ENCODE peak calls at places on chromosomes 1 and 21, in four cellular contexts. V is body of pancreas, X is cardiac muscle cell, T is IMR-90. I is an unnamed sample.

GRCh38 chr21:14358775-14359174 is 24.2 kb downstream of the HSPA13 start:
- DNase-seq in V (no peak), X (no peak), T (no peak), I (peak; percentile 59)

GRCh38 chr1:230823835-230824485 is 44.4 kb downstream of the C1orf198 start:
- DNase-seq in V (peak; percentile 61), X (no peak), T (no peak), I (no peak)

GRCh38 chr1:20477355-20478071 is 8.5 kb downstream of the CAMK2N1 start:
- DNase-seq in V (no peak), X (no peak), T (peak; percentile 65), I (peak; percentile 31)

GRCh38 chr1:224512600-224513151 is 78.1 kb upstream of the WDR26 start:
- DNase-seq in V (no peak), X (no peak), T (no peak), I (no peak)

GRCh38 chr1:60350531-60350930 is 277.0 kb upstream of the C1orf87 start:
- DNase-seq in V (no peak), X (no peak), T (no peak), I (no peak)

GRCh38 chr1:98322966-98323365 is 338.6 kb upstream of the SNX7 start:
- DNase-seq in V (no peak), X (no peak), T (peak; percentile 28), I (peak; percentile 22)

GRCh38 chr1:57860931-57861600 is 437.2 kb upstream of the DAB1 start:
- DNase-seq in V (no peak), X (no peak), T (no peak), I (no peak)

GRCh38 chr1:226482975-226483660 is 65.4 kb upstream of the STUM start:
- DNase-seq in V (no peak), X (peak; percentile 20), T (no peak), I (no peak)

GRCh38 chr1:219626865-219627264 is 14.0 kb upstream of the ZC3H11B start:
- DNase-seq in V (no peak), X (peak; percentile 23), T (no peak), I (no peak)

GRCh38 chr1:201261771-201262547 is 21.3 kb upstream of the PKP1 start:
- DNase-seq in V (no peak), X (no peak), T (peak; percentile 26), I (peak; percentile 28)

GRCh38 chr1:75969550-75969949 is 37.3 kb upstream of the ASB17 start:
- DNase-seq in V (no peak), X (no peak), T (peak; percentile 48), I (no peak)

GRCh38 chr1:31812158-31812829 is 3.5 kb downstream of the SPOCD1 start:
- DNase-seq in V (no peak), X (no peak), T (no peak), I (no peak)

GRCh38 chr1:42935313-42935624 is 23.4 kb downstream of the SLC2A1 start:
- DNase-seq in V (peak; percentile 5), X (no peak), T (no peak), I (no peak)

GRCh38 chr21:42923553-42924432 is 1.6 kb downstream of the ERVH48-1 start:
- DNase-seq in V (peak; percentile 83), X (peak; percentile 89), T (peak; percentile 86), I (peak; percentile 92)

GRCh38 chr1:229392936-229393335 is 41.0 kb downstream of the ACTA1 start:
- DNase-seq in V (no peak), X (no peak), T (no peak), I (no peak)

GRCh38 chr1:229397762-229398161 is 36.1 kb downstream of the ACTA1 start:
- DNase-seq in V (no peak), X (no peak), T (no peak), I (no peak)

DNA sequence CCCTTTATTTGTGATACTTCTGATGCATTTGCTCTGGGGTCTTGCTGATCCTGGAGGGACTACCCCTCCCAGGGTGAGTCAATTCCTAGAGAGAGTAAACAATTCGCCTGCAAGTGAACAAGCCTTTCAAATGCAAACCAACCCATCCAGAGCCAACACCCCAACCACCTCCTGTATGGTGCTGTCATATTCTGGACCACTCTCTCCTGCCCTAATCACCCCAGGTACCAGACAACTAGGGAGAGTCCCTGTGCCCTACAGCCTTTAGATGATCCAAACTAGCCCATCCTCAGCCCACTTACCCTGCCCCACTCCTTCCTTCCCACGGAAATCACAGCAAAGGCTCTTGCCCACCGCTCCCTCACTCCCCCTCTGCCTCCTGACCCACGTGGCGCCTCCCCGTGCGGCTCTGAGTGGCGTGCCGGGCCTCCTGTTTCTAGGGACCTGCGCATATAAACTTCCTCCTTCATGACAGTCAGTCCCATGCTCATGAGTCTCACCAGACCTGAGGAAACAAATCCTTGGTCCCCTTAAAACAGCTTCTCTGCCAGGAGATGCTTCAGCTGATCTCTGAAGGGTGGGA is 37.2 kb downstream of the ACTA1 start:
- DNase-seq in V (no peak), X (no peak), T (no peak), I (no peak)
- TF ChIP-seq CTCF in V (no peak), X (no peak), T (no peak), I (no peak)

GRCh38 chr1:155131846-155132245 is 3.8 kb upstream of the SLC50A1 start:
- DNase-seq in V (no peak), X (no peak), T (no peak), I (no peak)

GRCh38 chr1:155128755-155129473 is 1.2 kb downstream of the EFNA1 start:
- DNase-seq in V (peak; percentile 75), X (no peak), T (no peak), I (peak; percentile 30)

GRCh38 chr1:155130272-155131006 is 2.8 kb downstream of the EFNA1 start:
- DNase-seq in V (no peak), X (peak; percentile 35), T (no peak), I (no peak)

GRCh38 chr1:155133799-155134281 is 1.8 kb upstream of the SLC50A1 start:
- DNase-seq in V (no peak), X (no peak), T (no peak), I (no peak)

DNA sequence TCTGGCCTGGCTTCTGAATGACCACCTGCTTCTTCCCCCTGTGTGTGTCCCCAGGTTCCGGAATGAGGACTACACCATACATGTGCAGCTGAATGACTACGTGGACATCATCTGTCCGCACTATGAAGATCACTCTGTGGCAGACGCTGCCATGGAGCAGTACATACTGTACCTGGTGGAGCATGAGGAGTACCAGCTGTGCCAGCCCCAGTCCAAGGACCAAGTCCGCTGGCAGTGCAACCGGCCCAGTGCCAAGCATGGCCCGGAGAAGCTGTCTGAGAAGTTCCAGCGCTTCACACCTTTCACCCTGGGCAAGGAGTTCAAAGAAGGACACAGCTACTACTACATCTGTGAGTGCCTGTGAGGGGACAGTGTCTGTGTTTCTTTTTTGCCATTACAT is 3.6 kb downstream of the EFNA1 start:
- DNase-seq in V (peak; percentile 92), X (no peak), T (no peak), I (no peak)
- H3K4me3 ChIP-seq in V (no peak overlapping the region), X (no peak overlapping the region), T (no peak overlapping the region), I (no peak overlapping the region)

GRCh38 chr1:9400425-9401079 is 107.9 kb downstream of the SPSB1 start:
- DNase-seq in V (no peak), X (no peak), T (peak; percentile 46), I (no peak)
- TF ChIP-seq CTCF in V (no peak), X (peak; percentile 7), T (no peak), I (peak; percentile 8)

GRCh38 chr21:37535130-37535529 is 168.6 kb downstream of the DYRK1A start:
- DNase-seq in V (no peak), X (no peak), T (no peak), I (no peak)

GRCh38 chr21:37534431-37534830 is 167.9 kb downstream of the DYRK1A start:
- DNase-seq in V (no peak), X (no peak), T (no peak), I (no peak)

GRCh38 chr21:37536616-37537278 is 170.2 kb downstream of the DYRK1A start:
- DNase-seq in V (no peak), X (peak; percentile 60), T (no peak), I (no peak)

GRCh38 chr21:37537391-37537996 is 170.9 kb downstream of the DYRK1A start:
- DNase-seq in V (no peak), X (no peak), T (no peak), I (no peak)

DNA sequence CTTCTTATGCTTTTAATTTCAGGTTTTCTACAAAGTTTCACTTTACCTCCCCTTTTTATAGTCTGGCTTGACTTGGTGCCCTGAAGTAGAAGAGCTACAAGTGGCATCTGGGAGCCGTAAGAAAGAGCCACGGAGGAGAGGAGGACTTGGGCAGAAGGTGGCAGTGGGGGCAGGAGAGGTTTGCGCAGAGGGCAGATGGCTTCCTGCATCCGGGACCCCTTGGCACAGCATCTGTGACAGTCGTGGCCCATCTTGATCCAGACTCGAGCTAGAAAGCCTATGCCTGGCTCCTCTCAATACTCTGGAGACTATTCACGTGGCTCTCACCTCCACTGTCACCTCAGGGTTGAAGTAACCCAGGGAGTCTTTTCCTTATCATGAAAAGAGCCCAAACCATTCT is 169.1 kb downstream of the DYRK1A start:
- DNase-seq in V (no peak), X (no peak), T (no peak), I (no peak)
- H3K4me3 ChIP-seq in V (no peak overlapping the region), X (no peak overlapping the region), T (no peak overlapping the region), I (no peak overlapping the region)

I was measured in cardiac fibroblast.